ENCODE peak calls at places on chromosomes 11 and 22, in nine cellular contexts. A is A549, B is IMR-90, J is upper lobe of left lung, R is HCT116, K is body of pancreas, D is gastrocnemius medialis, Y is HepG2, S is GM12878. P is an unnamed sample.

GRCh38 chr22:19086944-19087343 is 35.3 kb downstream of the DGCR2 start:
- ATAC-seq in A (no peak), R (peak; percentile 50), D (peak; percentile 17), S (no peak), B (peak; percentile 96), J (no peak), Y (no peak), K (no peak), P (no peak)

GRCh38 chr11:122085264-122085663 is 30.8 kb downstream of the BLID start:
- ATAC-seq in K (peak; percentile 45), Y (no peak), R (peak; percentile 41), A (no peak), B (peak; percentile 42), J (no peak), D (peak; percentile 70), S (no peak), P (peak; percentile 82)

GRCh38 chr11:61061081-61061826 is 41.0 kb upstream of the CD5 start:
- ATAC-seq in B (no peak), D (no peak), Y (no peak), K (no peak), S (peak; percentile 90), R (peak; percentile 74), J (no peak), A (no peak), P (no peak)

GRCh38 chr11:47948137-47948536 is 32.2 kb upstream of the PTPRJ start:
- ATAC-seq in R (no peak), D (no peak), K (no peak), A (peak; percentile 40), Y (peak; percentile 41), B (no peak), J (no peak), S (no peak), P (no peak)

GRCh38 chr11:58395581-58395980 is 11.1 kb downstream of the OR5B3 start:
- ATAC-seq in Y (no peak), S (no peak), B (no peak), J (no peak), A (no peak), D (no peak), K (no peak), R (no peak), P (no peak)

GRCh38 chr11:128284634-128285033 is 302.7 kb downstream of the ETS1 start:
- ATAC-seq in D (no peak), K (no peak), A (no peak), Y (no peak), R (no peak), S (no peak), B (no peak), J (no peak), P (no peak)

GRCh38 chr11:46341454-46341853 is 5.8 kb upstream of the DGKZ start:
- ATAC-seq in J (no peak), S (no peak), D (no peak), A (no peak), B (no peak), Y (no peak), K (no peak), R (no peak), P (no peak)

GRCh38 chr11:85855341-85855656 is at the start of gene CCDC83:
- ATAC-seq in K (no peak), A (no peak), R (no peak), B (no peak), D (peak; percentile 11), J (no peak), S (no peak), Y (no peak), P (no peak)

GRCh38 chr11:44255406-44256071 is 54.4 kb downstream of the ALX4 start:
- ATAC-seq in J (no peak), A (no peak), B (no peak), D (no peak), Y (peak; percentile 37), K (no peak), S (no peak), R (no peak), P (no peak)

GRCh38 chr11:67268036-67268683 is 1.9 kb downstream of the GRK2 start:
- ATAC-seq in R (no peak), S (peak; percentile 66), B (no peak), D (no peak), J (no peak), K (no peak), Y (no peak), A (no peak), P (no peak)

GRCh38 chr11:58957922-58958321 is 18.6 kb downstream of the GLYATL1 start:
- ATAC-seq in R (no peak), A (no peak), Y (no peak), K (no peak), J (no peak), S (peak; percentile 86), B (no peak), D (no peak), P (no peak)

GRCh38 chr22:30927806-30928205 is 40.8 kb downstream of the MORC2 start:
- ATAC-seq in K (no peak), Y (no peak), A (no peak), B (no peak), S (no peak), R (no peak), D (no peak), J (no peak), P (no peak)

GRCh38 chr11:111941963-111942362 is 4.8 kb downstream of the DIXDC1 start:
- ATAC-seq in J (no peak), D (peak; percentile 83), S (no peak), R (no peak), K (no peak), A (no peak), Y (no peak), B (no peak), P (no peak)

GRCh38 chr11:121557348-121557747 is 104.6 kb upstream of the SORL1-AS1 start:
- ATAC-seq in R (no peak), B (no peak), Y (no peak), S (peak; percentile 95), K (no peak), J (no peak), A (no peak), D (no peak), P (no peak)

DNA sequence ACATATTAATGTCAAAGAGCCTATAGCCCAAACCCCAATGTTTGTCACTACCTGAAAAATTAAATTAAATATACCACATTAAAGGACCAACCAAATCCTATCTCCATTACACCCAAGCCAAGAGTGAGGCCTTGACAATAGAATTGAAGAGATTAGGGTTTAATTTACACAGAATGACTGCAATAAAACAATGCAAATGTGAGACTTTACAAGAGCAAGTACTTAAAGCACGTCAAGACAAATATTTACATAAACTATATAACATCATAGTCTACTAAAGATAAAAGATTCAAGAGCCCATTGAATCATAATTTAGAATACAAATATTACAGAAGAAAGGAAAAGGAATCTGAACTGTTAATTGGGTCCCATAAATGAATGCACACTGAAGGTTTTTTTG is 85.6 kb downstream of the CADM1 start:
- ATAC-seq in K (no peak), B (no peak), J (no peak), D (no peak), R (no peak), A (no peak), S (no peak), Y (no peak), P (no peak)
- H3K27ac ChIP-seq in K (no peak overlapping the region), B (no peak overlapping the region), J (no peak overlapping the region), D (no peak overlapping the region), R (no peak overlapping the region), A (no peak overlapping the region), S (no peak overlapping the region), Y (no peak overlapping the region), P (no peak overlapping the region)

DNA sequence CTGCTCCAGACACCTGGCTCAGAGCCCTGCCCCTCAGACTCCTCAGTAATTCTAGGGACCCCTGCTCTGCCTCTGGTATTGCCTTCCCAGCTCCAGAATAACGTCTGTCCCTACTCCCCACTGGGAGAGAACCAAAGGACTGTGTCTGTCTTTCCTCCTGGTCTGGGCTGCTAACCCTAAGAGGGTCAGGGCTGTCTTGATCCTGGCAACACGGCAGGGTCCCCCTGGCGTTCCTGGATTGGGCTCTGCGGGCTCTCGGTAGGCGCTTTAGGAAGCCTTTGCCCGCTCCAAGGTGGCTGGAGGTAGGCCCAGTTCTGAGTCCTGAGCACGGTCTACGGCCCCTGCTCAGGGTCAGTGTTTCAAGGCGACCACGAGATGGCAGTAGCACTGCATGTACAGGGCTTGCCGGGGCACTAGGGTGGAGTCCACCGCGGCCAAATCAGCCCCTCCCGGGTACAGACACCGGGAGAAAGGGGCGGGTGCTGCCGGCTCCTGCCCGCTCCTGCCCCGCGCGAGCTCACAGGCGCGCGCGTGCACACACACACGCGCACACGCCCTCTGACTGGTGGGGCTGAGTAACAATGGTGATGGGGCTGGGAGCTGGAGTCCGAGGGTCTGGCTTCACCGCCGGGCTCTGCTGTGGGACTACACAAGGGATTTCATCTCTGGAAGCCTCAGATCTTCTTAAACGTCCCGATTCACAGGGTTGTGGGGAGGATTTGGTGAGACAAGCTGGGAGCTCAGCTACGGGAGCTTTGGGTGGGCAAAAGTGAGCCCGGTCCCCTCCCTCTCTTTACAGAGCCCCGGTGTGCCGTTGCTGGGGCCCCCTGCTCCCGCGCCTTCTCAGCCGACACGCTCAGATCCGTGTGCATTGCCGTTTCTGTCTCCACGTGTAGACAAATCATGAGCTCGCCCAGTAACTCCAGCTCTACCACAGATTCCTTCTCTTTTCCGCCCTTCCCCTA is 30.1 kb upstream of the HMOX1 start:
- ATAC-seq in D (peak; percentile 86), J (peak; percentile 95), A (peak; percentile 93), S (peak; percentile 90), K (peak; percentile 95), R (peak; percentile 99), B (peak; percentile 94), Y (peak; percentile 87), P (peak; percentile 92)
- TF ChIP-seq POLR2A in D (peak; percentile 75), J (no peak), A (peak; percentile 57), S (no peak), K (peak; percentile 29), R (peak; percentile 28), B (peak; percentile 60), Y (no peak), P (peak; percentile 32)

GRCh38 chr22:48834404-48834803 is 993.3 kb downstream of the BRD1 start:
- ATAC-seq in B (no peak), K (no peak), D (no peak), R (no peak), J (no peak), Y (no peak), A (no peak), S (no peak), P (no peak)
- H3K4me1 ChIP-seq in B (no peaks in the 10 kb centered on the region), K (no peaks in the 10 kb centered on the region), D (no peaks in the 10 kb centered on the region), R (peaks cover 7% of the 10 kb centered on the region), J (no peaks in the 10 kb centered on the region), Y (no peaks in the 10 kb centered on the region), A (no peaks in the 10 kb centered on the region), S (no peaks in the 10 kb centered on the region), P (no peaks in the 10 kb centered on the region)

GRCh38 chr11:57228600-57228999 is 8.4 kb downstream of the APLNR start:
- ATAC-seq in S (no peak), Y (no peak), B (no peak), J (no peak), K (no peak), R (no peak), D (no peak), A (no peak), P (no peak)

GRCh38 chr11:57222239-57222638 is 14.8 kb downstream of the APLNR start:
- ATAC-seq in K (no peak), S (no peak), D (no peak), J (no peak), Y (no peak), B (no peak), R (no peak), A (no peak), P (no peak)

GRCh38 chr11:57224537-57224936 is 12.5 kb downstream of the APLNR start:
- ATAC-seq in B (peak; percentile 89), A (peak; percentile 92), K (no peak), S (no peak), R (peak; percentile 52), D (no peak), Y (no peak), J (no peak), P (no peak)

GRCh38 chr11:57223601-57224000 is 13.4 kb downstream of the APLNR start:
- ATAC-seq in B (no peak), R (no peak), A (no peak), D (no peak), K (no peak), S (no peak), J (no peak), Y (no peak), P (no peak)

GRCh38 chr11:57224126-57224525 is 12.9 kb downstream of the APLNR start:
- ATAC-seq in B (no peak), D (no peak), S (no peak), A (peak; percentile 19), J (no peak), R (no peak), K (no peak), Y (no peak), P (no peak)
- H3K27ac ChIP-seq in B (no peak overlapping the region), D (no peak overlapping the region), S (no peak overlapping the region), A (peak overlapping the region; percentile 62), J (no peak overlapping the region), R (no peak overlapping the region), K (no peak overlapping the region), Y (no peak overlapping the region), P (no peak overlapping the region)